ENCODE peak calls at places on chromosomes 6 and 20, in nine cellular contexts. L is bronchial epithelial cell; E is GM23248; N is stimulated activated CD8-positive, alpha-beta memory T cell treated with anti-CD3 and anti-CD28 coated beads, Interleukin-4, amount 100 ng/mL, for 4 hours; Z is stomach; X is aorta; V is fibroblast of pulmonary artery; O is H9; K is left cardiac atrium. Y is an unnamed sample.

GRCh38 chr20:1326031-1326930 is 2.7 kb downstream of the SDCBP2 start:
- DNase-seq in E (peak), Z (no peak), O (peak), L (peak), N (no peak), K (peak), X (no peak), V (peak), Y (peak)

GRCh38 chr20:52312131-52312729 is 120.7 kb upstream of the ZFP64 start:
- DNase-seq in E (peak), X (no peak), O (peak), N (peak), Z (peak), K (peak), L (peak), V (peak), Y (peak)

GRCh38 chr6:56515081-56515905 is 127.4 kb downstream of the DST start:
- DNase-seq in N (no peak), Z (no peak), X (no peak), L (no peak), K (no peak), E (no peak), V (no peak), O (no peak), Y (no peak)

GRCh38 chr6:152981989-152982767 is 663 bp downstream of the FBXO5 start:
- DNase-seq in X (peak), K (no peak), E (no peak), N (no peak), L (no peak), V (no peak), O (peak), Z (no peak), Y (no peak)

GRCh38 chr6:50927816-50928215 is 109.1 kb downstream of the TFAP2B start:
- DNase-seq in V (no peak), X (no peak), O (no peak), N (no peak), L (peak), E (no peak), K (no peak), Z (no peak), Y (no peak)

GRCh38 chr6:50087231-50087954 is 37.7 kb upstream of the DEFB112 start:
- DNase-seq in E (peak), Z (no peak), K (peak), L (peak), X (no peak), V (peak), O (no peak), N (no peak), Y (peak)

GRCh38 chr20:59086923-59087322 is 44.3 kb upstream of the PRELID3B start:
- DNase-seq in V (no peak), E (no peak), K (no peak), N (no peak), O (no peak), Z (no peak), X (no peak), L (no peak), Y (no peak)

GRCh38 chr6:29568021-29568420 is 8.5 kb upstream of the UBD start:
- DNase-seq in E (no peak), K (no peak), X (no peak), V (no peak), L (no peak), O (no peak), Z (no peak), N (no peak), Y (peak)

GRCh38 chr6:152459245-152459644 is 177.9 kb downstream of the SYNE1 start:
- DNase-seq in X (no peak), K (no peak), Z (no peak), E (no peak), O (no peak), V (no peak), N (no peak), L (no peak), Y (no peak)

GRCh38 chr20:63850689-63851547 is 10.4 kb upstream of the ABHD16B start:
- DNase-seq in O (no peak), V (no peak), X (no peak), E (no peak), N (no peak), Z (no peak), L (no peak), K (no peak), Y (no peak)

GRCh38 chr6:16600701-16601100 is 160.6 kb downstream of the ATXN1 start:
- DNase-seq in V (no peak), K (no peak), Z (no peak), L (no peak), O (no peak), N (no peak), X (no peak), E (no peak), Y (no peak)

GRCh38 chr6:109503327-109504224 is 20.6 kb upstream of the ZBTB24 start:
- DNase-seq in E (no peak), X (no peak), L (no peak), Z (no peak), K (no peak), V (no peak), O (no peak), N (no peak), Y (no peak)

GRCh38 chr6:44039839-44040350 is 87.4 kb downstream of the MRPL14 start:
- DNase-seq in N (no peak), L (no peak), O (no peak), X (peak), K (no peak), E (no peak), Z (no peak), V (no peak), Y (no peak)

GRCh38 chr6:120557554-120557953 is 776.7 kb downstream of the TBC1D32 start:
- DNase-seq in L (no peak), O (no peak), Z (no peak), E (no peak), V (no peak), N (no peak), K (no peak), X (no peak), Y (no peak)

GRCh38 chr6:44808148-44808547 is 420.6 kb downstream of the CDC5L start:
- DNase-seq in N (no peak), Z (no peak), E (no peak), L (no peak), K (no peak), O (no peak), V (no peak), X (no peak), Y (no peak)

GRCh38 chr6:40349092-40349491 is 238.1 kb downstream of the LRFN2 start:
- DNase-seq in E (no peak), N (no peak), V (peak), X (no peak), O (peak), L (no peak), K (no peak), Z (no peak), Y (no peak)

GRCh38 chr6:15400572-15401004 is 154.7 kb downstream of the JARID2 start:
- DNase-seq in Z (no peak), K (peak), V (peak), N (no peak), L (no peak), O (no peak), E (peak), X (peak), Y (no peak)

GRCh38 chr6:3379482-3380060 is 77.3 kb downstream of the SLC22A23 start:
- DNase-seq in O (no peak), E (no peak), L (peak), V (no peak), X (no peak), Z (no peak), K (no peak), N (no peak), Y (no peak)

GRCh38 chr6:40689181-40689580 is 102.0 kb upstream of the LRFN2 start:
- DNase-seq in X (no peak), O (no peak), Z (no peak), E (no peak), N (no peak), L (no peak), V (no peak), K (no peak), Y (no peak)

GRCh38 chr6:61192610-61193009 is 1093.4 kb downstream of the KHDRBS2 start:
- DNase-seq in Z (no peak), L (no peak), N (no peak), K (no peak), E (no peak), X (no peak), O (no peak), V (no peak), Y (no peak)

GRCh38 chr6:5671162-5671561 is 335.6 kb downstream of the NRN1 start:
- DNase-seq in O (no peak), L (peak), V (peak), E (peak), N (no peak), X (peak), Z (no peak), K (no peak), Y (peak)

GRCh38 chr6:106883808-106884262 is 90.7 kb downstream of the CD24 start:
- DNase-seq in O (no peak), Z (no peak), K (no peak), E (no peak), N (no peak), V (no peak), L (peak), X (no peak), Y (no peak)

GRCh38 chr6:32565511-32565910 is 24.1 kb downstream of the HLA-DRB1 start:
- DNase-seq in V (no peak), O (no peak), X (no peak), N (no peak), K (no peak), E (no peak), Z (no peak), L (no peak), Y (no peak)

GRCh38 chr20:25280051-25280573 is 32.2 kb downstream of the PYGB start:
- DNase-seq in Z (peak), N (no peak), E (no peak), V (no peak), X (peak), K (peak), O (no peak), L (no peak), Y (no peak)

GRCh38 chr20:51837876-51838420 is 35.6 kb upstream of the SALL4 start:
- DNase-seq in L (no peak), N (no peak), V (no peak), O (no peak), E (no peak), K (no peak), Z (no peak), X (no peak), Y (no peak)

GRCh38 chr6:27250277-27250954 is 2.9 kb downstream of the PRSS16 start:
- DNase-seq in E (no peak), V (no peak), Z (no peak), X (no peak), K (no peak), N (no peak), O (no peak), L (no peak), Y (no peak)

GRCh38 chr6:117391874-117392583 is 33.7 kb downstream of the ROS1 start:
- DNase-seq in N (no peak), K (no peak), L (no peak), X (no peak), V (no peak), E (no peak), Z (no peak), O (no peak), Y (no peak)

GRCh38 chr20:40991181-40991889 is 37.3 kb upstream of the TOP1 start:
- DNase-seq in Z (no peak), L (no peak), K (no peak), N (no peak), V (no peak), O (no peak), X (peak), E (no peak), Y (no peak)

GRCh38 chr6:149513915-149514314 is 29.1 kb upstream of the ZC3H12D start:
- DNase-seq in V (no peak), Z (no peak), N (no peak), L (no peak), X (no peak), E (no peak), K (no peak), O (no peak), Y (no peak)

GRCh38 chr6:126087456-126087855 is 101.1 kb downstream of the TRMT11 start:
- DNase-seq in L (no peak), N (no peak), V (no peak), K (no peak), X (no peak), O (no peak), Z (no peak), E (no peak), Y (no peak)

GRCh38 chr6:167056370-167056769 is 57.2 kb downstream of the CEP43 start:
- DNase-seq in K (no peak), E (no peak), V (peak), N (no peak), O (no peak), Z (no peak), L (no peak), X (no peak), Y (no peak)

GRCh38 chr6:3128381-3129108 is 10.0 kb downstream of the BPHL start:
- DNase-seq in N (no peak), X (no peak), E (no peak), K (no peak), V (no peak), L (no peak), O (no peak), Z (no peak), Y (no peak)

GRCh38 chr6:109793793-109794192 is 102.7 kb downstream of the FIG4 start:
- DNase-seq in V (peak), N (no peak), E (peak), L (peak), Z (no peak), X (no peak), K (no peak), O (no peak), Y (peak)

GRCh38 chr6:44043036-44043478 is 84.2 kb downstream of the MRPL14 start:
- DNase-seq in X (no peak), E (peak), K (no peak), O (no peak), Z (no peak), N (no peak), V (peak), L (peak), Y (no peak)

GRCh38 chr20:1816384-1817381 is 78.5 kb upstream of the SIRPA start:
- DNase-seq in O (peak), K (no peak), V (peak), Z (no peak), N (no peak), L (peak), E (peak), X (no peak), Y (peak)

GRCh38 chr6:143750945-143751344 is 73.2 kb downstream of the PHACTR2 start:
- DNase-seq in K (no peak), N (no peak), V (no peak), L (no peak), X (no peak), E (no peak), O (no peak), Z (no peak), Y (no peak)

GRCh38 chr20:4820833-4821518 is 99.3 kb downstream of the PRND start:
- DNase-seq in V (peak), Z (no peak), L (peak), X (peak), N (no peak), K (no peak), O (no peak), E (peak), Y (peak)

GRCh38 chr6:54366647-54367327 is 58.5 kb downstream of the TINAG start:
- DNase-seq in K (no peak), N (no peak), X (no peak), E (peak), V (peak), L (peak), O (no peak), Z (no peak), Y (peak)

GRCh38 chr20:2756056-2756611 is 44.3 kb downstream of the CPXM1 start:
- DNase-seq in X (no peak), V (peak), Z (no peak), N (no peak), O (peak), L (no peak), E (peak), K (no peak), Y (peak)

GRCh38 chr6:132076452-132076851 is 125.3 kb upstream of the CCN2 start:
- DNase-seq in X (no peak), Z (no peak), E (no peak), N (no peak), O (no peak), V (no peak), K (no peak), L (no peak), Y (no peak)

Y was measured in adipocyte.